ENCODE peak calls at places on chromosomes 5 and 9, in four cellular contexts. One of them, this sample, is unnamed.
A peak's percentile ranks its signal among the peaks of the same experiment; 100 is the strongest.

GRCh38 chr9:126700903-126701819 is 87.4 kb downstream of the LMX1B start:
- DNase-seq in SW480: no peak
- DNase-seq in kidney glomerular epithelial cell: no peak
- DNase-seq in M059J: no peak
- DNase-seq in this sample: no peak

GRCh38 chr9:89756891-89757537 is 152.2 kb downstream of the GADD45G start:
- DNase-seq in SW480: no peak
- DNase-seq in kidney glomerular epithelial cell: no peak
- DNase-seq in M059J: peak; percentile 66
- DNase-seq in this sample: peak; percentile 51

GRCh38 chr9:130847306-130848217 is 12.5 kb downstream of the ABL1 start:
- DNase-seq in SW480: no peak
- DNase-seq in kidney glomerular epithelial cell: peak; percentile 89
- DNase-seq in M059J: peak; percentile 99
- DNase-seq in this sample: peak; percentile 61

GRCh38 chr5:178462846-178463245 is 127.3 kb downstream of the COL23A1 start:
- DNase-seq in SW480: no peak
- DNase-seq in kidney glomerular epithelial cell: peak; percentile 82
- DNase-seq in M059J: no peak
- DNase-seq in this sample: no peak

GRCh38 chr5:56305001-56305400 is 71.9 kb upstream of the ANKRD55 start:
- DNase-seq in SW480: no peak
- DNase-seq in kidney glomerular epithelial cell: no peak
- DNase-seq in M059J: no peak
- DNase-seq in this sample: no peak

GRCh38 chr5:860506-861150 is 9.8 kb upstream of the ZDHHC11 start:
- DNase-seq in SW480: no peak
- DNase-seq in kidney glomerular epithelial cell: no peak
- DNase-seq in M059J: no peak
- DNase-seq in this sample: no peak

GRCh38 chr9:38619556-38620447 is 594 bp downstream of the ANKRD18A start:
- DNase-seq in SW480: peak; percentile 26
- DNase-seq in kidney glomerular epithelial cell: peak; percentile 16
- DNase-seq in M059J: no peak
- DNase-seq in this sample: peak; percentile 14

GRCh38 chr9:14238518-14238917 is 75.4 kb downstream of the NFIB start:
- DNase-seq in SW480: peak; percentile 52
- DNase-seq in kidney glomerular epithelial cell: peak; percentile 79
- DNase-seq in M059J: peak; percentile 93
- DNase-seq in this sample: peak; percentile 20

GRCh38 chr5:13859285-13859684 is 85.2 kb downstream of the DNAH5 start:
- DNase-seq in SW480: no peak
- DNase-seq in kidney glomerular epithelial cell: no peak
- DNase-seq in M059J: no peak
- DNase-seq in this sample: no peak

GRCh38 chr5:145982572-145983314 is 46.4 kb downstream of the SH3RF2 start:
- DNase-seq in SW480: no peak
- DNase-seq in kidney glomerular epithelial cell: no peak
- DNase-seq in M059J: no peak
- DNase-seq in this sample: peak; percentile 46

GRCh38 chr5:179858241-179858585 is 404 bp downstream of the MRNIP start:
- DNase-seq in SW480: peak; percentile 70
- DNase-seq in kidney glomerular epithelial cell: peak; percentile 56
- DNase-seq in M059J: peak; percentile 47
- DNase-seq in this sample: peak; percentile 72

GRCh38 chr5:180294913-180295555 is 3.2 kb upstream of the MAPK9 start:
- DNase-seq in SW480: no peak
- DNase-seq in kidney glomerular epithelial cell: no peak
- DNase-seq in M059J: no peak
- DNase-seq in this sample: no peak